ENCODE peak calls at places on chromosomes 3 and 15, in ten cellular contexts. F, C, N, J, W, G, E, D, U and H are unnamed samples.
A peak's percentile ranks its signal among the peaks of the same experiment; 100 is the strongest.

GRCh38 chr15:93238641-93239040 is 149.6 kb upstream of the RGMA start:
- DNase-seq in D (no peak), W (no peak), N (no peak), G (no peak), J (no peak), U (no peak), E (no peak), C (no peak), F (no peak), H (no peak)

GRCh38 chr3:9915252-9916141 is 1.4 kb upstream of the IL17RC start:
- DNase-seq in F (peak; percentile 32), D (peak; percentile 89), N (peak; percentile 51), U (peak; percentile 81), G (peak; percentile 79), W (peak; percentile 58), E (peak; percentile 72), J (no peak), C (peak; percentile 83), H (peak; percentile 88)

GRCh38 chr15:99963096-99963825 is 230.0 kb upstream of the LYSMD4 start:
- DNase-seq in J (no peak), C (no peak), G (no peak), D (peak; percentile 21), N (peak; percentile 1), E (no peak), U (no peak), F (no peak), W (no peak), H (peak; percentile 34)

GRCh38 chr3:123258811-123259420 is 57.2 kb downstream of the SEC22A start:
- DNase-seq in U (no peak), D (no peak), W (no peak), N (peak; percentile 64), F (peak; percentile 80), G (no peak), E (peak; percentile 40), C (peak; percentile 15), J (no peak), H (no peak)

GRCh38 chr3:132029182-132029902 is 5.5 kb downstream of the CPNE4 start:
- DNase-seq in U (peak; percentile 54), W (peak; percentile 88), N (peak; percentile 72), G (peak; percentile 44), J (peak; percentile 30), D (peak; percentile 78), F (peak; percentile 90), E (peak; percentile 81), C (peak; percentile 37), H (peak; percentile 98)

GRCh38 chr15:101239724-101240136 is 12.1 kb downstream of the CHSY1 start:
- DNase-seq in C (no peak), N (no peak), D (no peak), J (no peak), F (no peak), U (no peak), G (no peak), E (no peak), W (no peak), H (peak; percentile 9)

GRCh38 chr15:58287891-58288290 is 143.9 kb upstream of the LIPC start:
- DNase-seq in J (no peak), N (no peak), U (no peak), C (no peak), D (no peak), E (no peak), G (no peak), W (no peak), F (no peak), H (no peak)

GRCh38 chr15:85137507-85138175 is 156.0 kb downstream of the PDE8A start:
- DNase-seq in G (no peak), J (no peak), U (no peak), E (peak; percentile 80), N (no peak), D (no peak), W (no peak), C (no peak), F (no peak), H (peak; percentile 85)

GRCh38 chr3:184040010-184040409 is 8.5 kb downstream of the HTR3D start:
- DNase-seq in N (peak; percentile 41), U (no peak), D (no peak), G (no peak), W (no peak), E (peak; percentile 12), C (no peak), F (peak; percentile 82), J (no peak), H (peak; percentile 80)

GRCh38 chr15:89665449-89666146 is 10.3 kb upstream of the KIF7 start:
- DNase-seq in C (no peak), F (no peak), U (peak; percentile 71), D (peak; percentile 80), J (no peak), N (peak; percentile 40), G (peak; percentile 73), E (no peak), W (peak; percentile 53), H (peak; percentile 85)